ENCODE peak calls at places on chromosomes 11 and 22, in ten cellular contexts. P is HFF-Myc; B is bronchial epithelial cell; K is fibroblast of the aortic adventitia; H is H9; U is tibial nerve; G is colonic mucosa; X is A673; F is heart left ventricle; I is CD8-positive, alpha-beta T cell. R is an unnamed sample.

GRCh38 chr22:19117111-19117512 is 5.1 kb downstream of the DGCR2 start:
- DNase-seq in G (peak; percentile 74), U (no peak), I (no peak), P (no peak), K (no peak), H (no peak), F (no peak), X (no peak), B (no peak), R (no peak)

GRCh38 chr22:23061471-23062280 is 8.6 kb upstream of the GNAZ start:
- DNase-seq in P (no peak), U (no peak), H (no peak), X (no peak), K (no peak), I (no peak), B (no peak), G (no peak), F (peak; percentile 38), R (peak; percentile 61)

GRCh38 chr11:44243633-44244343 is 66.2 kb downstream of the ALX4 start:
- DNase-seq in G (no peak), U (no peak), X (peak; percentile 69), F (no peak), H (peak; percentile 73), K (peak; percentile 61), I (no peak), P (no peak), B (no peak), R (no peak)

GRCh38 chr11:64729851-64730382 is 6.9 kb upstream of the NRXN2 start:
- DNase-seq in X (peak; percentile 68), G (peak; percentile 67), U (no peak), B (no peak), I (no peak), H (peak; percentile 96), K (no peak), P (no peak), F (peak; percentile 71), R (peak; percentile 71)

GRCh38 chr11:103948331-103948730 is 88.1 kb upstream of the DDI1 start:
- DNase-seq in K (no peak), X (no peak), U (no peak), G (no peak), B (no peak), I (no peak), F (no peak), P (no peak), H (no peak), R (no peak)

GRCh38 chr22:23500508-23501208 is 79.4 kb downstream of the IGLL1 start:
- DNase-seq in K (no peak), P (no peak), U (no peak), B (no peak), G (no peak), H (no peak), I (no peak), X (no peak), F (peak; percentile 32), R (no peak)

GRCh38 chr22:42280836-42281235 is 10.4 kb upstream of the TCF20 start:
- DNase-seq in B (peak; percentile 13), I (no peak), K (no peak), H (peak; percentile 15), F (no peak), G (no peak), U (no peak), P (no peak), X (no peak), R (no peak)

GRCh38 chr11:44607324-44607962 is 42.0 kb downstream of the CD82 start:
- DNase-seq in P (no peak), X (no peak), K (no peak), H (no peak), I (no peak), U (no peak), F (no peak), B (peak; percentile 40), G (no peak), R (no peak)

GRCh38 chr11:112878228-112878627 is 83.0 kb upstream of the NCAM1 start:
- DNase-seq in I (no peak), H (no peak), X (no peak), U (no peak), K (no peak), G (no peak), F (no peak), B (no peak), P (no peak), R (no peak)

GRCh38 chr11:63478896-63479295 is 12.1 kb downstream of the PLAAT5 start:
- DNase-seq in U (peak; percentile 52), K (peak; percentile 89), X (peak; percentile 83), F (no peak), I (peak; percentile 44), B (peak; percentile 57), P (peak; percentile 49), G (peak; percentile 64), H (peak; percentile 74), R (no peak)

GRCh38 chr22:45844949-45845613 is 131.9 kb downstream of the WNT7B start:
- DNase-seq in I (no peak), P (no peak), G (no peak), X (no peak), U (no peak), B (no peak), H (no peak), K (no peak), F (no peak), R (no peak)

GRCh38 chr11:87859583-87859982 is 315.7 kb downstream of the RAB38 start:
- DNase-seq in X (peak; percentile 8), P (no peak), K (peak; percentile 1), I (no peak), H (no peak), G (no peak), F (no peak), B (peak; percentile 31), U (peak; percentile 15), R (no peak)

GRCh38 chr11:15568440-15568839 is 453.7 kb downstream of the INSC start:
- DNase-seq in F (no peak), H (no peak), I (no peak), P (no peak), B (no peak), X (no peak), K (no peak), U (no peak), G (no peak), R (no peak)

GRCh38 chr11:125940145-125940544 is 5.7 kb upstream of the VSIG10L2 start:
- DNase-seq in X (no peak), F (no peak), H (no peak), G (no peak), U (no peak), K (no peak), I (no peak), P (no peak), B (no peak), R (no peak)

GRCh38 chr11:61345170-61345610 is 12.2 kb downstream of the TKFC start:
- DNase-seq in U (no peak), K (peak; percentile 46), I (no peak), F (no peak), G (no peak), X (no peak), B (no peak), H (no peak), P (no peak), R (no peak)

GRCh38 chr22:29259253-29259899 is 8.4 kb downstream of the RHBDD3 start:
- DNase-seq in F (no peak), X (no peak), G (no peak), P (no peak), B (no peak), U (no peak), K (no peak), H (peak; percentile 59), I (no peak), R (no peak)
- TF ChIP-seq CTCF in F (no peak), X (peak; percentile 11), G (no peak), P (peak; percentile 21), B (peak; percentile 9), U (no peak), K (no peak), H (peak; percentile 41), I (no peak), R (peak; percentile 35)

GRCh38 chr11:17563961-17564686 is 17.1 kb downstream of the OTOG start:
- DNase-seq in H (no peak), G (peak; percentile 14), X (no peak), B (no peak), U (no peak), I (no peak), P (no peak), F (no peak), K (no peak), R (peak; percentile 32)

GRCh38 chr11:17563248-17563647 is 16.2 kb downstream of the OTOG start:
- DNase-seq in I (no peak), B (peak; percentile 18), G (peak; percentile 14), P (no peak), U (no peak), F (no peak), X (no peak), H (peak; percentile 56), K (no peak), R (peak; percentile 53)

GRCh38 chr11:17561111-17561415 is 14.0 kb downstream of the OTOG start:
- DNase-seq in F (no peak), P (no peak), I (no peak), X (no peak), B (no peak), H (no peak), K (no peak), G (peak; percentile 6), U (no peak), R (peak; percentile 50)

GRCh38 chr11:17561466-17562001 is 14.5 kb downstream of the OTOG start:
- DNase-seq in B (no peak), X (no peak), F (no peak), P (no peak), K (no peak), I (no peak), U (no peak), G (peak; percentile 11), H (peak; percentile 19), R (peak; percentile 50)

GRCh38 chr11:17564687-17565042 is 17.6 kb downstream of the OTOG start:
- DNase-seq in I (no peak), F (no peak), G (peak; percentile 17), U (no peak), X (peak; percentile 6), B (no peak), K (no peak), P (no peak), H (peak; percentile 38), R (no peak)
- TF ChIP-seq CTCF in I (no peak), F (peak; percentile 7), G (no peak), U (no peak), X (peak; percentile 40), B (peak; percentile 8), K (no peak), P (peak; percentile 40), H (peak; percentile 74), R (peak; percentile 52)

DNA sequence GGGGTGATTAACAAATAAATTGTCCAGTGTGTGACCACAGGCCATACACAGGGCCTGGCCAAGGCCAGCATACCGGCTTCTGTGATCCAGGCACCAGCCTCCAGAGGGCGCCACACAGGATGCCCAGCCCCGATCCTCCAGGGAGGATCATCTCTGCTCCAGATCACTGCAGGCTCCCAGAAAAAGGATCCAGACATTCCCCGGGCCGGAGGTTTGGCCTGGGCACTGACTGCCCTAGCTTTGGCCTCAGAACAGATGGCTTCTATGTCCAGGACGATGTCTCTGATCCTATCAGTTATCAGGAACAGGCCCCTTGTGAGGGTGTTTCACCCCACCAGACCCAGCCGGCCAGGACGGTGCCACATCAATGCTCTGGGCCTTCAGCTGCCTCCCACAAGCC is 74.5 kb upstream of the LMO1 start:
- DNase-seq in H (peak; percentile 81), K (peak; percentile 11), U (no peak), P (no peak), G (peak; percentile 48), B (no peak), X (peak; percentile 18), I (no peak), F (peak; percentile 70), R (no peak)
- TF ChIP-seq CTCF in H (peak; percentile 95), K (peak; percentile 59), U (peak; percentile 30), P (peak; percentile 89), G (peak; percentile 69), B (peak; percentile 78), X (peak; percentile 78), I (peak; percentile 14), F (peak; percentile 63), R (peak; percentile 83)

GRCh38 chr11:440065-441042 is 1.5 kb downstream of the ANO9 start:
- DNase-seq in H (no peak), I (no peak), X (no peak), B (no peak), P (no peak), U (no peak), F (no peak), K (peak; percentile 25), G (peak; percentile 68), R (no peak)
- TF ChIP-seq CTCF in H (peak; percentile 36), I (no peak), X (no peak), B (peak; percentile 7), P (peak; percentile 20), U (no peak), F (no peak), K (peak; percentile 15), G (peak; percentile 20), R (no peak)